ENCODE peak calls at places on chromosomes 5 and 9, in ten cellular contexts. O is activated CD4-positive, CD25-positive, alpha-beta regulatory T cell; B is epithelial cell of esophagus; C is cerebellum; A is CD8-positive, alpha-beta memory T cell; N is activated effector memory CD4-positive, alpha-beta T cell treated with anti-CD3 and anti-CD28 coated beads, Interleukin-2, amount 50 U/mL, for 16 hours; T is brain microvascular endothelial cell; E is NCI-H2029; D is IMR-90; V is AG04450. M is an unnamed sample.
A peak's percentile ranks its signal among the peaks of the same experiment; 100 is the strongest.

GRCh38 chr9:125703662-125704061 is 3.3 kb downstream of the MAPKAP1 start:
- DNase-seq in O (no peak), B (no peak), C (no peak), A (no peak), N (no peak), T (no peak), E (no peak), D (no peak), V (no peak), M (no peak)

GRCh38 chr5:8730194-8730593 is 815.7 kb downstream of the SEMA5A start:
- DNase-seq in O (no peak), B (no peak), C (no peak), A (no peak), N (no peak), T (peak; percentile 92), E (no peak), D (peak; percentile 75), V (peak; percentile 24), M (no peak)

GRCh38 chr5:115840825-115841224 is 540 bp downstream of the ATG12 start:
- DNase-seq in O (no peak), B (no peak), C (no peak), A (no peak), N (no peak), T (no peak), E (no peak), D (no peak), V (no peak), M (peak; percentile 12)

GRCh38 chr5:150352531-150353394 is 4.7 kb upstream of the TCOF1 start:
- DNase-seq in O (no peak), B (no peak), C (no peak), A (no peak), N (no peak), T (no peak), E (no peak), D (peak; percentile 30), V (no peak), M (no peak)

GRCh38 chr9:98335666-98336065 is 80.2 kb upstream of the TBC1D2 start:
- DNase-seq in O (no peak), B (no peak), C (no peak), A (no peak), N (no peak), T (no peak), E (no peak), D (no peak), V (no peak), M (no peak)

GRCh38 chr5:78647838-78648358 is 674 bp downstream of the LHFPL2 start:
- DNase-seq in O (no peak), B (peak; percentile 60), C (no peak), A (no peak), N (no peak), T (peak; percentile 55), E (no peak), D (peak; percentile 54), V (no peak), M (peak; percentile 59)

GRCh38 chr9:91836515-91836914 is 113.5 kb downstream of the ROR2 start:
- DNase-seq in O (no peak), B (no peak), C (no peak), A (no peak), N (no peak), T (no peak), E (no peak), D (no peak), V (no peak), M (no peak)

GRCh38 chr9:21102311-21102710 is 24.6 kb upstream of the IFNB1 start:
- DNase-seq in O (no peak), B (peak; percentile 20), C (no peak), A (no peak), N (no peak), T (peak; percentile 58), E (no peak), D (peak; percentile 30), V (no peak), M (no peak)

GRCh38 chr5:171980729-171981128 is 25.7 kb downstream of the FBXW11 start:
- DNase-seq in O (no peak), B (no peak), C (no peak), A (no peak), N (no peak), T (no peak), E (no peak), D (no peak), V (no peak), M (no peak)

GRCh38 chr5:60810438-60811085 is 33.5 kb downstream of the ELOVL7 start:
- DNase-seq in O (no peak), B (peak; percentile 54), C (no peak), A (no peak), N (no peak), T (peak; percentile 36), E (no peak), D (no peak), V (no peak), M (no peak)

M was measured in HT-29.